ENCODE peak calls at places on chromosomes 7 and 10, in seven cellular contexts. S, C, E, L, O, J and M are unnamed samples.

GRCh38 chr7:152675761-152676636 is at the start of gene XRCC2:
- DNase-seq in S (peak; percentile 93), E (peak; percentile 94), J (peak; percentile 100), L (peak; percentile 94), O (peak; percentile 100), C (peak; percentile 93), M (peak; percentile 78)

GRCh38 chr10:106711313-106711906 is 453.1 kb downstream of the SORCS1 start:
- DNase-seq in O (peak; percentile 74), E (no peak), L (no peak), C (peak; percentile 45), J (peak; percentile 46), S (peak; percentile 51), M (peak; percentile 17)

GRCh38 chr10:11886138-11886474 is 63.0 kb downstream of the PROSER2 start:
- DNase-seq in O (no peak), J (no peak), L (no peak), S (no peak), C (no peak), E (no peak), M (no peak)

GRCh38 chr7:76507723-76508406 is 2.5 kb upstream of the UPK3B start:
- DNase-seq in L (peak; percentile 1), S (no peak), C (peak; percentile 62), J (no peak), O (no peak), E (no peak), M (no peak)

GRCh38 chr7:87877641-87878040 is 1.3 kb downstream of the DBF4 start:
- DNase-seq in O (no peak), E (no peak), S (no peak), C (no peak), J (no peak), L (peak; percentile 37), M (no peak)

GRCh38 chr10:122276611-122277205 is 5.6 kb downstream of the BTBD16 start:
- DNase-seq in C (peak; percentile 18), E (peak; percentile 28), L (no peak), O (peak; percentile 58), S (no peak), J (no peak), M (no peak)

GRCh38 chr10:3185386-3185785 is 12.8 kb upstream of the PITRM1 start:
- DNase-seq in L (no peak), J (no peak), O (no peak), S (no peak), E (no peak), C (peak; percentile 8), M (no peak)

GRCh38 chr7:90320801-90321494 is at the start of gene FAM237B:
- DNase-seq in L (no peak), S (no peak), C (no peak), J (peak; percentile 84), O (no peak), E (no peak), M (no peak)

GRCh38 chr7:28032738-28033380 is 147.7 kb downstream of the JAZF1 start:
- DNase-seq in E (no peak), J (no peak), S (no peak), O (no peak), C (no peak), L (no peak), M (no peak)

GRCh38 chr10:72889391-72889831 is 4.1 kb upstream of the OIT3 start:
- DNase-seq in E (no peak), S (no peak), O (no peak), L (peak; percentile 12), C (no peak), J (no peak), M (no peak)

GRCh38 chr10:33421789-33422188 is 87.3 kb upstream of the NRP1 start:
- DNase-seq in E (peak; percentile 75), L (peak; percentile 18), J (no peak), S (no peak), O (no peak), C (no peak), M (no peak)

DNA sequence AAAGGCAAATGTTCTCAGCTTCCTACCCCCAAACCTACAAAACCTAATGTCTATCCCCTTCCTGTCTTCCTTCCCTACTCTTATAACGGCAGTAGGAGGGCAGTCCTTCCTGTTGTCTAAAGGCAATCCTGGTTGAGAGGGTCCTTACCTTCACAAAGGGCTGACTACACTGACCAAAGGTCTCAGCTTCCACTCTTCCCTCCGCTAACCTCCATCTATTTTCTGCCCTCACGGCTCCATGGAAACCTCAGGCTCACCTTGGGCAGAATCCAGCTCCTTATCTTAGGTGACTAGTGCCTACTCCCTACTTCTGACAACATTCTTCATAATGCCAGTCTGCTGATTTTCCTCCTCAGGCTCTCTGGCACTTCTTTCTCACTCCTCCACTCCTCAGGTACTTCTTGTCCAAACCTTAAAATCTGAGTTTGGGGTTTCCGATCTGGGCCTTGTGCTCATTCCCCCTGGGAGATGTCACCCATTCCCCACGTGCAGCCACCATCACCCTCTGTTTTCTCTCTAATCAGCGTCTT is 542 bp downstream of the FBXL13 start:
- DNase-seq in L (no peak), C (peak; percentile 27), J (no peak), O (no peak), S (peak; percentile 18), E (no peak), M (no peak)
- H3K4me1 ChIP-seq in L (peaks cover 17% of the 10 kb centered on the region), C (peaks cover 23% of the 10 kb centered on the region), J (peaks cover 17% of the 10 kb centered on the region), O (peaks cover 8% of the 10 kb centered on the region), S (peaks cover 22% of the 10 kb centered on the region), E (peaks cover 20% of the 10 kb centered on the region), M (peaks cover 3% of the 10 kb centered on the region)

DNA sequence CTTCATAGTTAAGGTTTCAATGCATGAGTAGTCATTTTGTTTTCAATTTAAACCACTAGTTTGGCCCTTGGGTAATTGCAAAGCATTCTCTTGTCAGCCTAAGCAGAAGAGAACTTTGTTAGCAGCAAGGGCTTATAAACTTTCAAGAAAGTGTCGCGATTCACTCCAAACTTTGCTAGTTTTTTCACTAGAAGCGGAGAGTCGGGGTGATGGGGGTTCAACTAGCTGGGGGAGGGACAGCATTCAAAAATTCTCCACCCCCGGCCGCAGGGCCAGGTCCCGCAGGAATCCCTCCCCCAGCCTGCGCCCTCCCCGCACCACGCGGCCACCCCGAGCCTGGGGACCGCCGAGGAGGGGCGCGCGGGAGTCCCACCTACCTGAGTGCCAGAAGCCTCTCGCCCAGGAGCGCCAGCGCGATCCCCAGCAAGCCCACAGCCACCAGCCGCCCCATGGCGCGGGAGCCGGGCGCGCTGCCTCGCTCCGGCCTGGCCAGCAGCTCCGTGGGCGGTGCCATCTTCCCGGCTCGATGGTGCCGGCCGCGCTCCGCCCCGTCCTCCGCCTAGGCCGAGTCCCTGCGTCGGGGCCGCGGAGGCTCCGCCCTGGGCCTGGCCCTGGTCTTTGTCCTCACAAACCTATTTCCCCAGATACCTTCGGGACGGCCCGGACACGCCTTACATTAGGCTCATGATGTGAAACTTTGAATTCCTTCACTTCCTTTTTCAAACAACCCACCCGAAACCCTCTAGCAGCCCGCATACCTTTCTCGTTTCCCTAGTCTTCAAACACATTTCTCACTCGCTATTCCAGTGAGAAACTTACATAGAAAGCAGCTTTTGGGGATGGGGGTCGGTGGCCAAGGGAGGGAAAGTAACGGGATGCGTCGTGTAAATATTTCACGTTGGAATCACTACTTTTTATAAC is at the start of gene PON2:
- DNase-seq in J (peak; percentile 94), S (peak; percentile 88), E (peak; percentile 87), O (peak; percentile 80), L (peak; percentile 84), C (peak; percentile 86), M (peak; percentile 61)
- TF ChIP-seq POLR2AphosphoS5 in J (peak; percentile 92), S (peak; percentile 62), E (peak; percentile 5), O (peak; percentile 52), L (peak; percentile 94), C (peak; percentile 57), M (peak; percentile 92)

DNA sequence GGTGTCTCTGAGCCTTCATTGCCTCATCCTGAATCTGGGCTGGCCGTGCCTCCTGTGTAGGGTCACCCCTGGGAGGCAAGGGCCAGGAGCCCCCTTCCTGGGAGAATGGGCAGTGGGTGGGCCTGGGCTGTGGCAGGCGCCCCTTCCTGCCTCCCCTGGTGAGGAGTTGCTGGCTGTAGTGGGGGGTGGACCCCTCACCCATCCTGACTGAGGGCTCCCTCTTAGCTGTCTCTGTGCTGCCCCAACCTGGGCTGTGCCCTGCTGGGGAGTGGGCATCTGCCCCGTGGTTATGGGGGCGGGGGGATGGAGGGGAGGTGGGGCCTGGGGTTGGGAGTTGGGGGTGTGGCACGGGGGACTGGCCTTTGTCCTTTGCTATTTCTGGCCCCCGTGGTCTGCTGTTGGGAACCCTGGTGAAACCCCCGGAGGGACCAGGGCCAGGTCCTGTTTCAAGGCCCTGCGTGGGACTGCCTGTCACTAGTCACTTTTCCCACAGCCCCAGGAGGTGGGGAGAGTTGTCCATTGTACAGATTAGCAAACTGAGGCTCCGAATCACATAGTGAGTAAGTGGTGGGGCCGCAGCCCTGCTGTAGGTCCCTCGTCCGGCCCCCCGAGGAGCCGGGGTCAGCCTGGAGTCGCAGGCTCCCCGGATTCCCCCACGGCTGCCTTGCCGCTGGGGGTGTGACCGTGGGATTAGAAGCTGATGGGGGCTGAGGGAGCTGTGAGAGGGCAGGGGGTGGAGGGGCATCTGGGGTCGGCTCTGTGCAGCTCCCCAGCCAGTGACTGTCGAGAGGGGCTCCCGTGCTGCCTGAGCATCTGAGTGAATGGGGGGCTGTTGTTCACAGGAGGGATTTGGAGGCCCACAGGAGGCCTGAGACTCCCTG is 2.7 kb downstream of the TTYH3 start:
- DNase-seq in C (no peak), S (no peak), J (no peak), E (no peak), O (no peak), L (no peak), M (no peak)
- H3K4me1 ChIP-seq in C (peaks cover 68% of the 10 kb centered on the region), S (peaks cover 35% of the 10 kb centered on the region), J (peaks cover 77% of the 10 kb centered on the region), E (peaks cover 57% of the 10 kb centered on the region), O (peaks cover 81% of the 10 kb centered on the region), L (peaks cover 31% of the 10 kb centered on the region), M (peaks cover 61% of the 10 kb centered on the region)

DNA sequence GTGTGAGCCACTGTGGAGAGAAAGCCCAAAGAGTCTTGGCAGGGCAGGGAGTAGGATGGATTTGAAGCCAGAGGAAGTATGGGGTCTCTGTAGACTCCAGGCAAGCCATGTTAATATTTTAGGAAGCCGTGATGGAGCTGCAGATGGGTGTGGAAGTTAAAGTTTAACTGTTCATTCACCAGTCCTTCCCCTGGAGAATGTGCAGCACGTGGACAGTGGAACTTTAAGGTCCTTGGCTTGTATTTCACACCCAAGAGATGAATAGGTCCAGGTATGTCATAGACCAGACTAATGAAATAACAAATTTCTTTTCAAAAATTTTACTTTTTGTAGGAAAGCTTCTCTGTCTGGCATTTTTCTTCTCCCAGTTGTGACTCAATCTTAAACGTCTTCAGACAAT is 54.2 kb downstream of the TCF7L2 start:
- DNase-seq in L (no peak), O (no peak), C (no peak), J (no peak), S (no peak), E (no peak), M (no peak)
- TF ChIP-seq POLR2AphosphoS5 in L (no peak), O (no peak), C (no peak), J (no peak), S (no peak), E (no peak), M (no peak)

DNA sequence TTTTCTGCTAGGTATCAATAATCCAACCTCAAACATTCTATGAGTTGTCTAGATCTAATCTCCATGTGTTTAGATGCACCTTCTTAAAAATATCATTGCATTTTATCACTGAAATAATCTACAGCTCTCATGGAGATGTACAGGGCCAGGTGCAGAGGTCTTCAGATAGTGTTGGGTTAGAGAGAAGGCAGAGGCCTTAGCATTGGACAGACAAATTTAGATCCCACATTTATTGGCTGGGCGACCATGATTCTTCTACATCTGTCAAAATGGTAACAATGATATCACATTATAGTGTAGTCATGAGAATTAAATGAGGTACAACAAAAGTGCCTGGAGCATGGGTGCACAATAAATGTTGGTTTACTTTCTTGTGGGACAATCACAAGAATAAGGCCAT is 3.1 kb downstream of the ARHGAP22 start:
- DNase-seq in E (no peak), C (no peak), O (no peak), S (no peak), L (no peak), J (no peak), M (no peak)
- H3K4me1 ChIP-seq in E (peaks cover 8% of the 10 kb centered on the region), C (peaks cover 15% of the 10 kb centered on the region), O (peaks cover 9% of the 10 kb centered on the region), S (peaks cover 10% of the 10 kb centered on the region), L (peaks cover 51% of the 10 kb centered on the region), J (peaks cover 43% of the 10 kb centered on the region), M (no peaks in the 10 kb centered on the region)